ENCODE peak calls at places on chromosomes 12 and 14, in five cellular contexts. R is fibroblast of pulmonary artery, K is brain microvascular endothelial cell, X is activated T-cell treated with anti-CD3 and anti-CD28 coated beads for 48 hours, T is EL. Y is an unnamed sample.

GRCh38 chr12:23424685-23425084 is 524.8 kb downstream of the SOX5 start:
- DNase-seq in K (no peak), X (no peak), R (no peak), T (no peak), Y (no peak)

GRCh38 chr12:109452489-109452888 is 24.6 kb downstream of the KCTD10 start:
- DNase-seq in K (no peak), R (no peak), X (no peak), T (no peak), Y (no peak)

GRCh38 chr12:100737168-100737567 is 57.4 kb upstream of the ANO4 start:
- DNase-seq in X (no peak), K (no peak), R (no peak), T (no peak), Y (no peak)

GRCh38 chr12:94380507-94380906 is 79.2 kb downstream of the CEP83 start:
- DNase-seq in T (no peak), K (no peak), R (no peak), X (no peak), Y (no peak)

GRCh38 chr12:129304532-129304931 is 451.3 kb downstream of the GLT1D1 start:
- DNase-seq in K (no peak), X (no peak), T (no peak), R (no peak), Y (no peak)

GRCh38 chr12:3515506-3515905 is 24.5 kb downstream of the PRMT8 start:
- DNase-seq in R (no peak), X (no peak), K (no peak), T (no peak), Y (no peak)

GRCh38 chr12:131950182-131950913 is 606 bp downstream of the EP400 start:
- DNase-seq in R (no peak), X (peak; percentile 31), T (peak; percentile 28), K (no peak), Y (no peak)

GRCh38 chr12:101172316-101172715 is 37.7 kb downstream of the SLC5A8 start:
- DNase-seq in T (peak; percentile 51), K (no peak), X (no peak), R (no peak), Y (no peak)

GRCh38 chr12:28175098-28175589 is 15.1 kb upstream of the CCDC91 start:
- DNase-seq in T (no peak), R (no peak), K (no peak), X (no peak), Y (no peak)

GRCh38 chr14:52363001-52363704 is 49.0 kb downstream of the PTGER2 start:
- DNase-seq in K (no peak), X (no peak), T (no peak), R (no peak), Y (no peak)

GRCh38 chr12:96606646-96607045 is 117.3 kb downstream of the CFAP54 start:
- DNase-seq in K (no peak), X (no peak), T (no peak), R (no peak), Y (no peak)

GRCh38 chr14:105039458-105040205 is 18.7 kb upstream of the CDCA4 start:
- DNase-seq in T (no peak), X (no peak), K (no peak), R (no peak), Y (no peak)

GRCh38 chr14:91968280-91968679 is 20.8 kb upstream of the FBLN5 start:
- DNase-seq in K (no peak), X (no peak), R (no peak), T (no peak), Y (no peak)

GRCh38 chr14:71354801-71355200 is 447.5 kb downstream of the PCNX1 start:
- DNase-seq in K (no peak), X (no peak), R (peak; percentile 36), T (peak; percentile 21), Y (no peak)

GRCh38 chr12:42213023-42213422 is 25.0 kb downstream of the YAF2 start:
- DNase-seq in X (no peak), T (peak; percentile 70), K (peak; percentile 6), R (peak; percentile 20), Y (no peak)

GRCh38 chr12:94586589-94587259 is 63.6 kb downstream of the TMCC3 start:
- DNase-seq in T (peak; percentile 9), X (no peak), K (no peak), R (peak; percentile 28), Y (no peak)

GRCh38 chr12:47573146-47573659 is 132.6 kb downstream of the RPAP3 start:
- DNase-seq in R (no peak), T (no peak), X (no peak), K (no peak), Y (no peak)

GRCh38 chr12:62292761-62293446 is 32.7 kb downstream of the USP15 start:
- DNase-seq in R (no peak), T (no peak), X (no peak), K (peak; percentile 32), Y (no peak)

GRCh38 chr14:68675233-68675577 is 117.7 kb downstream of the ZFP36L1 start:
- DNase-seq in X (no peak), R (no peak), T (peak; percentile 78), K (no peak), Y (no peak)

GRCh38 chr14:95490727-95491451 is 25.6 kb downstream of the SYNE3 start:
- DNase-seq in X (no peak), R (peak; percentile 56), T (no peak), K (no peak), Y (no peak)

GRCh38 chr12:130951636-130952035 is 2.1 kb upstream of the ADGRD1 start:
- DNase-seq in K (no peak), X (no peak), R (no peak), T (no peak), Y (no peak)